ENCODE peak calls at places on chromosomes 4 and X, in five cellular contexts. Y, Z, K, B and A are unnamed samples.

GRCh38 chrX:85004255-85004654 is 578 bp downstream of the APOOL start:
- DNase-seq in K (peak; percentile 23), Z (peak; percentile 47), B (no peak), Y (no peak), A (no peak)

GRCh38 chr4:88037447-88037846 is 30.0 kb downstream of the PKD2 start:
- DNase-seq in Y (no peak), B (no peak), K (no peak), Z (no peak), A (no peak)

GRCh38 chr4:68466185-68466584 is 18.9 kb downstream of the TMPRSS11E start:
- DNase-seq in Z (peak; percentile 72), B (no peak), Y (no peak), K (peak; percentile 58), A (no peak)

GRCh38 chrX:10022273-10022541 is 55.0 kb downstream of the CLDN34 start:
- DNase-seq in Z (no peak), K (no peak), B (no peak), Y (no peak), A (no peak)

GRCh38 chrX:153647461-153648357 is 706 bp downstream of the DUSP9 start:
- DNase-seq in Z (no peak), Y (no peak), B (no peak), K (no peak), A (no peak)

GRCh38 chrX:119512145-119512800 is 44.0 kb downstream of the SLC25A5 start:
- DNase-seq in Y (peak; percentile 80), K (peak; percentile 77), Z (peak; percentile 65), B (peak; percentile 5), A (peak; percentile 75)

GRCh38 chr4:7206385-7206784 is 14.0 kb downstream of the SORCS2 start:
- DNase-seq in K (peak; percentile 79), Y (no peak), Z (peak; percentile 87), B (no peak), A (no peak)

GRCh38 chr4:2714071-2714770 is 41.9 kb downstream of the TNIP2 start:
- DNase-seq in Z (peak; percentile 78), K (peak; percentile 22), Y (no peak), B (peak; percentile 26), A (no peak)

GRCh38 chr4:52600275-52600674 is 58.8 kb downstream of the USP46 start:
- DNase-seq in B (no peak), Z (no peak), K (no peak), Y (no peak), A (no peak)